ENCODE peak calls at places on chromosomes 7 and 10, in seven cellular contexts. C is SW480; T is body of pancreas; R is pons; Z is mesendoderm; K is stimulated activated naive CD8-positive, alpha-beta T cell treated with anti-CD3 and anti-CD28 coated beads, Interleukin-15, amount 100 ng/mL, for 72 hours; L is ascending aorta. P is an unnamed sample.

GRCh38 chr10:13882112-13882711 is 295.4 kb downstream of the PRPF18 start:
- DNase-seq in C (peak), T (no peak), R (peak), Z (peak), K (no peak), L (no peak), P (no peak)

GRCh38 chr7:40211291-40212003 is 76.6 kb downstream of the SUGCT start:
- DNase-seq in C (no peak), T (no peak), R (no peak), Z (peak), K (no peak), L (no peak), P (no peak)

GRCh38 chr10:44380829-44381600 is 3.9 kb downstream of the CXCL12 start:
- DNase-seq in C (no peak), T (no peak), R (no peak), Z (peak), K (no peak), L (no peak), P (no peak)

GRCh38 chr10:69434926-69435325 is 16.3 kb upstream of the TSPAN15 start:
- DNase-seq in C (no peak), T (no peak), R (no peak), Z (no peak), K (no peak), L (no peak), P (no peak)

GRCh38 chr7:19377611-19378339 is 232.6 kb upstream of the FERD3L start:
- DNase-seq in C (no peak), T (no peak), R (no peak), Z (no peak), K (no peak), L (no peak), P (no peak)

GRCh38 chr7:64101943-64102655 is 56.9 kb downstream of the ZNF727 start:
- DNase-seq in C (no peak), T (no peak), R (no peak), Z (no peak), K (no peak), L (no peak), P (no peak)

GRCh38 chr10:43402880-43403452 is 6.0 kb downstream of the HNRNPF start:
- DNase-seq in C (no peak), T (no peak), R (no peak), Z (no peak), K (no peak), L (no peak), P (no peak)

GRCh38 chr10:117830832-117831231 is 215.9 kb downstream of the RAB11FIP2 start:
- DNase-seq in C (no peak), T (no peak), R (no peak), Z (peak), K (peak), L (no peak), P (no peak)

GRCh38 chr7:26091933-26092332 is 60.1 kb upstream of the NFE2L3 start:
- DNase-seq in C (no peak), T (no peak), R (no peak), Z (peak), K (no peak), L (no peak), P (no peak)

GRCh38 chr10:67969875-67970274 is 85.4 kb downstream of the SIRT1 start:
- DNase-seq in C (no peak), T (no peak), R (no peak), Z (peak), K (no peak), L (no peak), P (no peak)

GRCh38 chr10:111523016-111523415 is 446.2 kb downstream of the ADRA2A start:
- DNase-seq in C (no peak), T (no peak), R (no peak), Z (no peak), K (no peak), L (no peak), P (no peak)

GRCh38 chr7:26343837-26344236 is 52.2 kb downstream of the SNX10 start:
- DNase-seq in C (no peak), T (no peak), R (no peak), Z (no peak), K (no peak), L (no peak), P (no peak)

GRCh38 chr10:131844546-131845084 is 56.2 kb upstream of the PPP2R2D start:
- DNase-seq in C (no peak), T (no peak), R (no peak), Z (no peak), K (no peak), L (no peak), P (no peak)

GRCh38 chr7:30663414-30663813 is 18.8 kb downstream of the CRHR2 start:
- DNase-seq in C (no peak), T (no peak), R (no peak), Z (no peak), K (no peak), L (no peak), P (no peak)

GRCh38 chr7:114422478-114423217 is 8.0 kb downstream of the FOXP2 start:
- DNase-seq in C (no peak), T (no peak), R (no peak), Z (peak), K (no peak), L (no peak), P (no peak)

GRCh38 chr10:91745086-91745831 is 53.0 kb upstream of the TNKS2 start:
- DNase-seq in C (peak), T (peak), R (no peak), Z (peak), K (no peak), L (no peak), P (no peak)

GRCh38 chr7:102897211-102897621 is 15.6 kb upstream of the LRRC17 start:
- DNase-seq in C (no peak), T (no peak), R (no peak), Z (no peak), K (no peak), L (no peak), P (no peak)

GRCh38 chr7:4113976-4114375 is 568.1 kb upstream of the FOXK1 start:
- DNase-seq in C (no peak), T (no peak), R (no peak), Z (no peak), K (no peak), L (no peak), P (no peak)

GRCh38 chr7:132410385-132410784 is 165.9 kb downstream of the PLXNA4 start:
- DNase-seq in C (no peak), T (no peak), R (no peak), Z (no peak), K (no peak), L (no peak), P (no peak)

GRCh38 chr10:3435671-3436070 is 263.1 kb upstream of the PITRM1 start:
- DNase-seq in C (no peak), T (no peak), R (no peak), Z (no peak), K (no peak), L (no peak), P (no peak)

GRCh38 chr7:106444068-106444655 is 159.4 kb upstream of the NAMPT start:
- DNase-seq in C (no peak), T (no peak), R (no peak), Z (no peak), K (no peak), L (no peak), P (no peak)

GRCh38 chr7:37771342-37771741 is 77.1 kb upstream of the NME8 start:
- DNase-seq in C (no peak), T (no peak), R (no peak), Z (no peak), K (no peak), L (no peak), P (no peak)

GRCh38 chr7:140054751-140055150 is 8.0 kb downstream of the PARP12 start:
- DNase-seq in C (no peak), T (no peak), R (no peak), Z (no peak), K (no peak), L (no peak), P (no peak)

GRCh38 chr7:142248-142955 is 50.0 kb upstream of the FAM20C start:
- DNase-seq in C (no peak), T (peak), R (peak), Z (no peak), K (no peak), L (no peak), P (peak)

GRCh38 chr10:29807407-29807806 is 172.6 kb upstream of the SVIL start:
- DNase-seq in C (peak), T (no peak), R (no peak), Z (no peak), K (no peak), L (no peak), P (no peak)

P was measured in left ventricle myocardium inferior.